ENCODE peak calls at places on chromosome 18, in seven cellular contexts. One of them, this sample, is unnamed.

GRCh38 chr18:50218432-50219197 is 23.7 kb upstream of the MYO5B start:
- DNase-seq in HCT116: peak
- DNase-seq in SK-N-SH: no peak
- DNase-seq in K562: peak
- DNase-seq in HepG2: peak
- DNase-seq in GM12878: peak
- DNase-seq in H1: no peak
- DNase-seq in this sample: no peak

GRCh38 chr18:9466127-9466526 is 9.2 kb upstream of the RALBP1 start:
- DNase-seq in HCT116: no peak
- DNase-seq in SK-N-SH: no peak
- DNase-seq in K562: no peak
- DNase-seq in HepG2: no peak
- DNase-seq in GM12878: no peak
- DNase-seq in H1: no peak
- DNase-seq in this sample: no peak

GRCh38 chr18:6328624-6329016 is 86.1 kb downstream of the L3MBTL4 start:
- DNase-seq in HCT116: no peak
- DNase-seq in SK-N-SH: no peak
- DNase-seq in K562: no peak
- DNase-seq in HepG2: no peak
- DNase-seq in GM12878: no peak
- DNase-seq in H1: no peak
- DNase-seq in this sample: no peak

GRCh38 chr18:62957885-62958472 is 242.6 kb downstream of the PHLPP1 start:
- DNase-seq in HCT116: peak
- DNase-seq in SK-N-SH: no peak
- DNase-seq in K562: peak
- DNase-seq in HepG2: peak
- DNase-seq in GM12878: no peak
- DNase-seq in H1: peak
- DNase-seq in this sample: no peak

GRCh38 chr18:9914584-9915290 is 921 bp downstream of the VAPA start:
- DNase-seq in HCT116: peak
- DNase-seq in SK-N-SH: no peak
- DNase-seq in K562: peak
- DNase-seq in HepG2: peak
- DNase-seq in GM12878: no peak
- DNase-seq in H1: no peak
- DNase-seq in this sample: no peak

GRCh38 chr18:79890638-79891037 is 60.8 kb downstream of the SLC66A2 start:
- DNase-seq in HCT116: no peak
- DNase-seq in SK-N-SH: no peak
- DNase-seq in K562: no peak
- DNase-seq in HepG2: no peak
- DNase-seq in GM12878: no peak
- DNase-seq in H1: no peak
- DNase-seq in this sample: no peak

GRCh38 chr18:48754559-48754958 is 196.2 kb downstream of the SMAD7 start:
- DNase-seq in HCT116: no peak
- DNase-seq in SK-N-SH: no peak
- DNase-seq in K562: no peak
- DNase-seq in HepG2: no peak
- DNase-seq in GM12878: no peak
- DNase-seq in H1: no peak
- DNase-seq in this sample: no peak

GRCh38 chr18:74378179-74378682 is 62.6 kb downstream of the C18orf63 start:
- DNase-seq in HCT116: no peak
- DNase-seq in SK-N-SH: no peak
- DNase-seq in K562: no peak
- DNase-seq in HepG2: no peak
- DNase-seq in GM12878: no peak
- DNase-seq in H1: no peak
- DNase-seq in this sample: no peak

GRCh38 chr18:23828426-23828825 is 139.2 kb downstream of the LAMA3 start:
- DNase-seq in HCT116: peak
- DNase-seq in SK-N-SH: no peak
- DNase-seq in K562: peak
- DNase-seq in HepG2: peak
- DNase-seq in GM12878: no peak
- DNase-seq in H1: no peak
- DNase-seq in this sample: no peak

GRCh38 chr18:35730738-35731370 is 149.3 kb downstream of the GALNT1 start:
- DNase-seq in HCT116: no peak
- DNase-seq in SK-N-SH: no peak
- DNase-seq in K562: peak
- DNase-seq in HepG2: peak
- DNase-seq in GM12878: no peak
- DNase-seq in H1: no peak
- DNase-seq in this sample: no peak

GRCh38 chr18:49617329-49617695 is 55.5 kb downstream of the LIPG start:
- DNase-seq in HCT116: no peak
- DNase-seq in SK-N-SH: no peak
- DNase-seq in K562: no peak
- DNase-seq in HepG2: no peak
- DNase-seq in GM12878: no peak
- DNase-seq in H1: no peak
- DNase-seq in this sample: no peak

GRCh38 chr18:46265190-46266156 is 161.3 kb downstream of the HAUS1 start:
- DNase-seq in HCT116: no peak
- DNase-seq in SK-N-SH: no peak
- DNase-seq in K562: no peak
- DNase-seq in HepG2: no peak
- DNase-seq in GM12878: no peak
- DNase-seq in H1: no peak
- DNase-seq in this sample: no peak

GRCh38 chr18:27017901-27018500 is 152.5 kb upstream of the AQP4 start:
- DNase-seq in HCT116: no peak
- DNase-seq in SK-N-SH: peak
- DNase-seq in K562: peak
- DNase-seq in HepG2: peak
- DNase-seq in GM12878: no peak
- DNase-seq in H1: no peak
- DNase-seq in this sample: no peak

DNA sequence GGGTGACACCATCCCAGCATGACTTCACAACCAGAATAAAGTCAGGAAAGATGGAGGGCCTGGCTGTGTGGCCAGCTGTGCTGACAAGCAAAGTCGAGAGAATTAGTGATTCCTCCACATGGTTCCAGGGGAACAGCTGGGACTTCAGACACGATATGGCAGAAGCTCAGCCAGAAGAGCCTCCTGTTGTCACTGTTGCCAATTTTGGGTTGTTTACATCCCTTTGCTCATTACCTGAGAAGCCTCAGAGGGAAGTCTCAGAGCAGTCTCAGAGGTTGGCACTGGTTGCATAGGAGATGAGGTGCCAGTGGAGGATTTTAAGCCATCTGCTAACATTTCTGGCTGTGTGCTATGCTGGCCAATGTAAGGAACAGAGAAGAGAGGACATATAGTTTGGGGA is 16.0 kb downstream of the LINC00305 start:
- DNase-seq in HCT116: no peak
- DNase-seq in SK-N-SH: no peak
- DNase-seq in K562: no peak
- DNase-seq in HepG2: no peak
- DNase-seq in GM12878: no peak
- DNase-seq in H1: no peak
- DNase-seq in this sample: no peak
- H3K4me3 ChIP-seq in HCT116: no peak
- H3K4me3 ChIP-seq in SK-N-SH: no peak
- H3K4me3 ChIP-seq in K562: no peak
- H3K4me3 ChIP-seq in HepG2: no peak
- H3K4me3 ChIP-seq in GM12878: no peak
- H3K4me3 ChIP-seq in H1: no peak
- H3K4me3 ChIP-seq in this sample: no peak

GRCh38 chr18:45167109-45167551 is 448.1 kb upstream of the SLC14A2 start:
- DNase-seq in HCT116: no peak
- DNase-seq in SK-N-SH: no peak
- DNase-seq in K562: no peak
- DNase-seq in HepG2: no peak
- DNase-seq in GM12878: no peak
- DNase-seq in H1: no peak
- DNase-seq in this sample: no peak
- TF ChIP-seq YY1 in HCT116: no peak
- TF ChIP-seq YY1 in SK-N-SH: no peak
- TF ChIP-seq YY1 in K562: no peak
- TF ChIP-seq YY1 in HepG2: no peak
- TF ChIP-seq YY1 in GM12878: no peak
- TF ChIP-seq YY1 in H1: no peak
- TF ChIP-seq YY1 in this sample: no peak

DNA sequence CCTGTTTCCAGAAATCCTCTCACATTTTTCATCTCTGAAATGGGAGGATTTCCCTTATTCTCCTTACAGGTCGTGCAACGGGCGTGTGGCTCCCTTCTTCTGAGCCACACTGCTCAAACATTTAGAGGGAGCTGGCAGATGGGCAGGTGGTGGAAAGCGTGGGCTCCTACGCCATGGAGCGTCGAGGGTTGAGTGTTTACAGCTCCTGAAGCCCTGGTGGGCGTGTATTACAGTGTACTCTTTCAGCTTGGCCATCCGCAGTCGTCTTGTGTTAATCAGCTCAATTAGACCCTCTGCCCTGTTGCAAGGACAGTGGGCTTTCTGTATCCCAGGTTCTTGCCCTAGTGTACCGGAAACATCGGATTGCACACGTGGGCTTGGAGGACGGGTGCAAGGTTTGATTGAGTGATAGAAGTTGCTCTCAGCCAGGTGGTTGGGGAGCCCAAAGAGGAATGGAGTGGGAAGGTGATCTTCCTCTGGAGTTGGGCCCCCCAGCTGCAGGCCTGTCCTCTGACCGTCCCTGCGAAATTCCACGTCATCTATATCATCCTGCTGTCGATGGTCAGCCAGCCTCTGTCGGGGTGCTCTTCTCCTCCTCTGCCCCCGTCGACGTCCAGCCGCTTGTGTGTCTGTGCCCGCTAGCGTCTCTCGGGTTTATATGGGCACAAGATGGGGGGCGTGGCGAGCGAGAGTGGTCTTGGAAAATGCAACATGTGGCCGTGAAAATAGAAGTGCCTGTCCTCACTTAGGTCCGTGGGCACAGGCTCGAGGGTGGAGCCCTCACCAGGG is 120.3 kb upstream of the DSEL start:
- DNase-seq in HCT116: no peak
- DNase-seq in SK-N-SH: no peak
- DNase-seq in K562: no peak
- DNase-seq in HepG2: no peak
- DNase-seq in GM12878: no peak
- DNase-seq in H1: no peak
- DNase-seq in this sample: no peak
- H3K4me3 ChIP-seq in HCT116: no peak
- H3K4me3 ChIP-seq in SK-N-SH: no peak
- H3K4me3 ChIP-seq in K562: no peak
- H3K4me3 ChIP-seq in HepG2: no peak
- H3K4me3 ChIP-seq in GM12878: no peak
- H3K4me3 ChIP-seq in H1: no peak
- H3K4me3 ChIP-seq in this sample: no peak

GRCh38 chr18:57789105-57789504 is 14.0 kb downstream of the ATP8B1 start:
- DNase-seq in HCT116: peak
- DNase-seq in SK-N-SH: no peak
- DNase-seq in K562: no peak
- DNase-seq in HepG2: no peak
- DNase-seq in GM12878: no peak
- DNase-seq in H1: no peak
- DNase-seq in this sample: no peak
- TF ChIP-seq YY1 in HCT116: no peak
- TF ChIP-seq YY1 in SK-N-SH: no peak
- TF ChIP-seq YY1 in K562: no peak
- TF ChIP-seq YY1 in HepG2: no peak
- TF ChIP-seq YY1 in GM12878: no peak
- TF ChIP-seq YY1 in H1: no peak
- TF ChIP-seq YY1 in this sample: no peak

GRCh38 chr18:12520442-12520992 is 112.8 kb downstream of the PRELID3A start:
- DNase-seq in HCT116: no peak
- DNase-seq in SK-N-SH: peak
- DNase-seq in K562: no peak
- DNase-seq in HepG2: no peak
- DNase-seq in GM12878: no peak
- DNase-seq in H1: no peak
- DNase-seq in this sample: no peak
- H3K4me3 ChIP-seq in HCT116: no peak
- H3K4me3 ChIP-seq in SK-N-SH: no peak
- H3K4me3 ChIP-seq in K562: no peak
- H3K4me3 ChIP-seq in HepG2: no peak
- H3K4me3 ChIP-seq in GM12878: no peak
- H3K4me3 ChIP-seq in H1: no peak
- H3K4me3 ChIP-seq in this sample: no peak

This sample was measured in NT2/D1.